ENCODE peak calls at places on chromosomes 12 and 14, in five cellular contexts. Y is CD4-positive, alpha-beta T cell; D is cardiac muscle cell; I is right atrium auricular region; S is HL-60. A is an unnamed sample.

GRCh38 chr12:24109381-24110039 is 160.0 kb upstream of the SOX5 start:
- DNase-seq in Y (no peak), D (peak; percentile 19), I (no peak), S (no peak), A (no peak)

GRCh38 chr12:1828863-1829262 is 8.5 kb downstream of the LRTM2 start:
- DNase-seq in Y (no peak), D (peak; percentile 70), I (no peak), S (no peak), A (no peak)

GRCh38 chr12:85725991-85726390 is 110.2 kb downstream of the RASSF9 start:
- DNase-seq in Y (no peak), D (no peak), I (no peak), S (no peak), A (no peak)

GRCh38 chr12:75341873-75342272 is 7.4 kb downstream of the GLIPR1L1 start:
- DNase-seq in Y (no peak), D (no peak), I (no peak), S (no peak), A (no peak)

GRCh38 chr12:92602930-92603623 is 99.7 kb upstream of the PLEKHG7 start:
- DNase-seq in Y (no peak), D (no peak), I (no peak), S (no peak), A (no peak)

GRCh38 chr12:121290410-121290809 is 6.1 kb downstream of the CAMKK2 start:
- DNase-seq in Y (no peak), D (no peak), I (no peak), S (no peak), A (no peak)

GRCh38 chr14:68460541-68460940 is 332.3 kb downstream of the ZFP36L1 start:
- DNase-seq in Y (no peak), D (no peak), I (peak; percentile 75), S (no peak), A (no peak)

GRCh38 chr12:7959278-7960063 is 23.5 kb upstream of the SLC2A3 start:
- DNase-seq in Y (peak; percentile 32), D (peak; percentile 44), I (no peak), S (peak; percentile 88), A (no peak)

GRCh38 chr14:57071639-57072038 is 197.1 kb downstream of the EXOC5 start:
- DNase-seq in Y (no peak), D (no peak), I (no peak), S (no peak), A (no peak)

GRCh38 chr12:63445266-63445665 is 223.0 kb downstream of the DPY19L2 start:
- DNase-seq in Y (no peak), D (no peak), I (no peak), S (no peak), A (peak; percentile 2)

GRCh38 chr12:7161811-7162210 is 27.7 kb upstream of the PEX5 start:
- DNase-seq in Y (no peak), D (no peak), I (no peak), S (no peak), A (no peak)

GRCh38 chr12:15777355-15778012 is 11.7 kb downstream of the EPS8 start:
- DNase-seq in Y (no peak), D (no peak), I (no peak), S (no peak), A (no peak)

GRCh38 chr14:74882103-74882920 is 596 bp downstream of the DLST start:
- DNase-seq in Y (peak; percentile 55), D (peak; percentile 50), I (no peak), S (peak; percentile 19), A (no peak)

GRCh38 chr12:67539329-67539728 is 109.2 kb upstream of the DYRK2 start:
- DNase-seq in Y (no peak), D (no peak), I (no peak), S (no peak), A (no peak)
- H3K27ac ChIP-seq in Y (no peak overlapping the region), D (no peak overlapping the region), I (no peak overlapping the region), S (no peak overlapping the region), A (no peak overlapping the region)

GRCh38 chr12:70617450-70617849 is 19.8 kb downstream of the PTPRB start:
- DNase-seq in Y (no peak), D (no peak), I (no peak), S (no peak), A (no peak)
- H3K27ac ChIP-seq in Y (no peak overlapping the region), D (no peak overlapping the region), I (no peak overlapping the region), S (no peak overlapping the region), A (no peak overlapping the region)

DNA sequence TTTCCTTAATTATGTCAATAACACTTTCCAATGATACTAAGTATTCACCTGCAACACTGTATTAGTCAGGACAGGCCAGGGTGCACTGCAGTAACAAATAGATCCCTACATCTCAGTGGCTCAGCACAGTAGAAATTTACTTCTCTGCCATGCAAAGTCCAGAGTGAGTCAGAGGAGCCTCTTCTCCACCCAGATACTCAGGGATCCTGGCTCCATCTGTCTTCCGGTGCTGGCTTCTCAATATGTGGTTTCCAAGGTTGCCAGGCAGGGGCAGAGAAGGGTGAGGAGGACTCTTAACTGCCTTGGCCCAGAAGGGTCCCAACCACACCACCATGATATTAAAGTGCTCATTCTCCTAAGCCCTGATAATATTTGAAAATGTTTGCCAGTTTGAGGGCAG is 47.8 kb downstream of the ADGRD1 start:
- DNase-seq in Y (no peak), D (no peak), I (no peak), S (no peak), A (no peak)
- H3K27ac ChIP-seq in Y (no peak overlapping the region), D (peak overlapping the region; percentile 88), I (peak overlapping the region; percentile 63), S (no peak overlapping the region), A (no peak overlapping the region)

GRCh38 chr14:21264025-21264801 is 5.0 kb downstream of the HNRNPC start:
- DNase-seq in Y (no peak), D (no peak), I (no peak), S (no peak), A (no peak)
- H3K27ac ChIP-seq in Y (peak overlapping the region; percentile 57), D (no peak overlapping the region), I (peak overlapping the region; percentile 2), S (peak overlapping the region; percentile 33), A (no peak overlapping the region)

GRCh38 chr12:96093543-96094196 is 58.3 kb upstream of the LTA4H start:
- DNase-seq in Y (no peak), D (no peak), I (no peak), S (no peak), A (no peak)
- H3K27ac ChIP-seq in Y (no peak overlapping the region), D (no peak overlapping the region), I (no peak overlapping the region), S (no peak overlapping the region), A (no peak overlapping the region)

GRCh38 chr14:91405724-91406435 is 11.7 kb downstream of the CCDC88C start:
- DNase-seq in Y (no peak), D (no peak), I (no peak), S (no peak), A (no peak)
- H3K27ac ChIP-seq in Y (peak overlapping the region; percentile 85), D (no peak overlapping the region), I (no peak overlapping the region), S (no peak overlapping the region), A (peak overlapping the region; percentile 59)

DNA sequence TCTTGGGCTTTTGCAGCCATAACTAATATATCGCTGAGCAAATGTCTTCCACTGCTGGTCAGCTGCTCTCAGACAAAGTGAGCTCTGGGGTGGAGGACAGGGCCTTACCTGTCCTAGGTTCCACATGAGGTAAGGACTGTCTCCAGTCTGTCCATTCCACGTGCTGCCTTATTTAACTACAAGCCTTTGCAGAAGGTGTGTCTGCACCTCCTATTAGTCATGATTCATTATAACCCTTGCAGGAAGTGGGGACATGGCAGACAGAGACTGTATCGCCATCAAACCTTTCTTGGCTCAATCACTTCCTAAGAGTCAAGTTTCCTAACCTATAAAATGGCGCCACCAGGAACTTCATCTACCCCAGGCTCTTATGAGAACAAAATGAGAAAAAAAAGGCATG is 46.9 kb downstream of the SLC25A47 start:
- DNase-seq in Y (no peak), D (no peak), I (no peak), S (peak; percentile 11), A (no peak)
- H3K27ac ChIP-seq in Y (no peak overlapping the region), D (no peak overlapping the region), I (no peak overlapping the region), S (no peak overlapping the region), A (no peak overlapping the region)

GRCh38 chr12:46358791-46359666 is 13.5 kb downstream of the SLC38A2 start:
- DNase-seq in Y (no peak), D (no peak), I (no peak), S (no peak), A (no peak)

GRCh38 chr12:46360908-46361666 is 11.5 kb downstream of the SLC38A2 start:
- DNase-seq in Y (no peak), D (no peak), I (no peak), S (no peak), A (no peak)

GRCh38 chr12:46359667-46360280 is 12.8 kb downstream of the SLC38A2 start:
- DNase-seq in Y (no peak), D (no peak), I (no peak), S (no peak), A (no peak)

GRCh38 chr12:46361667-46362034 is 10.9 kb downstream of the SLC38A2 start:
- DNase-seq in Y (no peak), D (no peak), I (no peak), S (no peak), A (no peak)

GRCh38 chr12:46360370-46360769 is 12.2 kb downstream of the SLC38A2 start:
- DNase-seq in Y (no peak), D (no peak), I (no peak), S (no peak), A (no peak)
- H3K27ac ChIP-seq in Y (no peak overlapping the region), D (no peak overlapping the region), I (no peak overlapping the region), S (no peak overlapping the region), A (no peak overlapping the region)

GRCh38 chr14:36275741-36276140 is 44.7 kb downstream of the MBIP start:
- DNase-seq in Y (no peak), D (no peak), I (no peak), S (no peak), A (no peak)

GRCh38 chr14:36270191-36270590 is 50.2 kb downstream of the MBIP start:
- DNase-seq in Y (no peak), D (no peak), I (no peak), S (no peak), A (no peak)

GRCh38 chr14:36268957-36269734 is 51.3 kb downstream of the MBIP start:
- DNase-seq in Y (no peak), D (peak; percentile 57), I (no peak), S (no peak), A (no peak)

GRCh38 chr14:36271939-36272907 is 48.2 kb downstream of the MBIP start:
- DNase-seq in Y (no peak), D (no peak), I (no peak), S (no peak), A (no peak)

GRCh38 chr14:36271222-36271621 is 49.2 kb downstream of the MBIP start:
- DNase-seq in Y (no peak), D (no peak), I (no peak), S (peak; percentile 53), A (no peak)
- H3K27ac ChIP-seq in Y (no peak overlapping the region), D (no peak overlapping the region), I (no peak overlapping the region), S (no peak overlapping the region), A (no peak overlapping the region)